ENCODE peak calls at places on chromosome 7, in five cellular contexts. One of them, this sample, is unnamed.
A peak's percentile ranks its signal among the peaks of the same experiment; 100 is the strongest.

GRCh38 chr7:129074361-129074871 is 19.5 kb upstream of the TNPO3 start:
- DNase-seq in cardiac fibroblast: no peak
- DNase-seq in right atrium auricular region: no peak
- DNase-seq in CD8-positive, alpha-beta T cell: no peak
- DNase-seq in H9: no peak
- DNase-seq in this sample: no peak

GRCh38 chr7:100694196-100694745 is at the start of gene GIGYF1:
- DNase-seq in cardiac fibroblast: peak; percentile 72
- DNase-seq in right atrium auricular region: no peak
- DNase-seq in CD8-positive, alpha-beta T cell: no peak
- DNase-seq in H9: peak; percentile 72
- DNase-seq in this sample: peak; percentile 61

GRCh38 chr7:13880789-13881188 is 108.7 kb downstream of the ETV1 start:
- DNase-seq in cardiac fibroblast: peak; percentile 35
- DNase-seq in right atrium auricular region: no peak
- DNase-seq in CD8-positive, alpha-beta T cell: no peak
- DNase-seq in H9: no peak
- DNase-seq in this sample: peak; percentile 44

GRCh38 chr7:111730476-111731300 is 168.4 kb upstream of the IMMP2L start:
- DNase-seq in cardiac fibroblast: peak; percentile 34
- DNase-seq in right atrium auricular region: no peak
- DNase-seq in CD8-positive, alpha-beta T cell: no peak
- DNase-seq in H9: no peak
- DNase-seq in this sample: peak; percentile 53

GRCh38 chr7:129163875-129164544 is 19.5 kb downstream of the TSPAN33 start:
- DNase-seq in cardiac fibroblast: peak; percentile 82
- DNase-seq in right atrium auricular region: no peak
- DNase-seq in CD8-positive, alpha-beta T cell: no peak
- DNase-seq in H9: no peak
- DNase-seq in this sample: peak; percentile 83

GRCh38 chr7:143239822-143240221 is 18.0 kb downstream of the TAS2R40 start:
- DNase-seq in cardiac fibroblast: peak; percentile 31
- DNase-seq in right atrium auricular region: no peak
- DNase-seq in CD8-positive, alpha-beta T cell: no peak
- DNase-seq in H9: no peak
- DNase-seq in this sample: peak; percentile 57

GRCh38 chr7:79820387-79820786 is 314.2 kb upstream of the GNAI1 start:
- DNase-seq in cardiac fibroblast: peak; percentile 90
- DNase-seq in right atrium auricular region: no peak
- DNase-seq in CD8-positive, alpha-beta T cell: no peak
- DNase-seq in H9: no peak
- DNase-seq in this sample: peak; percentile 89

GRCh38 chr7:53214463-53214862 is 179.0 kb downstream of the POM121L12 start:
- DNase-seq in cardiac fibroblast: no peak
- DNase-seq in right atrium auricular region: no peak
- DNase-seq in CD8-positive, alpha-beta T cell: no peak
- DNase-seq in H9: no peak
- DNase-seq in this sample: no peak

GRCh38 chr7:42227523-42227922 is 9.5 kb downstream of the GLI3 start:
- DNase-seq in cardiac fibroblast: no peak
- DNase-seq in right atrium auricular region: no peak
- DNase-seq in CD8-positive, alpha-beta T cell: no peak
- DNase-seq in H9: no peak
- DNase-seq in this sample: no peak

GRCh38 chr7:155590215-155591023 is 44.1 kb upstream of the CNPY1 start:
- DNase-seq in cardiac fibroblast: peak; percentile 63
- DNase-seq in right atrium auricular region: no peak
- DNase-seq in CD8-positive, alpha-beta T cell: no peak
- DNase-seq in H9: peak; percentile 71
- DNase-seq in this sample: peak; percentile 53

GRCh38 chr7:135685306-135686084 is 23.2 kb downstream of the STMP1 start:
- DNase-seq in cardiac fibroblast: no peak
- DNase-seq in right atrium auricular region: no peak
- DNase-seq in CD8-positive, alpha-beta T cell: no peak
- DNase-seq in H9: no peak
- DNase-seq in this sample: peak; percentile 37

GRCh38 chr7:102080371-102081243 is 206.1 kb upstream of the SH2B2 start:
- DNase-seq in cardiac fibroblast: peak; percentile 8
- DNase-seq in right atrium auricular region: no peak
- DNase-seq in CD8-positive, alpha-beta T cell: no peak
- DNase-seq in H9: no peak
- DNase-seq in this sample: no peak

GRCh38 chr7:127189074-127189473 is 63.7 kb downstream of the GRM8 start:
- DNase-seq in cardiac fibroblast: no peak
- DNase-seq in right atrium auricular region: no peak
- DNase-seq in CD8-positive, alpha-beta T cell: no peak
- DNase-seq in H9: no peak
- DNase-seq in this sample: no peak

GRCh38 chr7:107232568-107233090 is 63.8 kb downstream of the HBP1 start:
- DNase-seq in cardiac fibroblast: peak; percentile 23
- DNase-seq in right atrium auricular region: no peak
- DNase-seq in CD8-positive, alpha-beta T cell: no peak
- DNase-seq in H9: no peak
- DNase-seq in this sample: peak; percentile 10

GRCh38 chr7:6545398-6546126 is 5.7 kb downstream of the GRID2IP start:
- DNase-seq in cardiac fibroblast: no peak
- DNase-seq in right atrium auricular region: no peak
- DNase-seq in CD8-positive, alpha-beta T cell: no peak
- DNase-seq in H9: no peak
- DNase-seq in this sample: no peak

GRCh38 chr7:107119376-107120100 is 49.3 kb upstream of the HBP1 start:
- DNase-seq in cardiac fibroblast: no peak
- DNase-seq in right atrium auricular region: no peak
- DNase-seq in CD8-positive, alpha-beta T cell: no peak
- DNase-seq in H9: no peak
- DNase-seq in this sample: no peak

GRCh38 chr7:139773372-139773771 is 4.4 kb downstream of the HIPK2 start:
- DNase-seq in cardiac fibroblast: no peak
- DNase-seq in right atrium auricular region: no peak
- DNase-seq in CD8-positive, alpha-beta T cell: no peak
- DNase-seq in H9: no peak
- DNase-seq in this sample: no peak

GRCh38 chr7:154553711-154554265 is 449.1 kb downstream of the PAXIP1 start:
- DNase-seq in cardiac fibroblast: no peak
- DNase-seq in right atrium auricular region: no peak
- DNase-seq in CD8-positive, alpha-beta T cell: no peak
- DNase-seq in H9: no peak
- DNase-seq in this sample: no peak

GRCh38 chr7:141842904-141843303 is 1.6 kb upstream of the PRSS37 start:
- DNase-seq in cardiac fibroblast: no peak
- DNase-seq in right atrium auricular region: no peak
- DNase-seq in CD8-positive, alpha-beta T cell: no peak
- DNase-seq in H9: no peak
- DNase-seq in this sample: no peak

GRCh38 chr7:134778941-134779740 is at the start of gene CALD1:
- DNase-seq in cardiac fibroblast: peak; percentile 98
- DNase-seq in right atrium auricular region: peak; percentile 90
- DNase-seq in CD8-positive, alpha-beta T cell: no peak
- DNase-seq in H9: peak; percentile 95
- DNase-seq in this sample: peak; percentile 100

GRCh38 chr7:143015102-143015501 is 11.8 kb downstream of the OR9A2 start:
- DNase-seq in cardiac fibroblast: no peak
- DNase-seq in right atrium auricular region: no peak
- DNase-seq in CD8-positive, alpha-beta T cell: no peak
- DNase-seq in H9: no peak
- DNase-seq in this sample: no peak

GRCh38 chr7:114574384-114574783 is 159.8 kb downstream of the FOXP2 start:
- DNase-seq in cardiac fibroblast: peak; percentile 75
- DNase-seq in right atrium auricular region: no peak
- DNase-seq in CD8-positive, alpha-beta T cell: no peak
- DNase-seq in H9: no peak
- DNase-seq in this sample: peak; percentile 70

GRCh38 chr7:74289018-74289659 is at the start of gene CLIP2:
- DNase-seq in cardiac fibroblast: peak; percentile 88
- DNase-seq in right atrium auricular region: peak; percentile 73
- DNase-seq in CD8-positive, alpha-beta T cell: peak; percentile 59
- DNase-seq in H9: peak; percentile 83
- DNase-seq in this sample: peak; percentile 83

GRCh38 chr7:23393636-23394035 is 76.7 kb downstream of the IGF2BP3 start:
- DNase-seq in cardiac fibroblast: no peak
- DNase-seq in right atrium auricular region: no peak
- DNase-seq in CD8-positive, alpha-beta T cell: no peak
- DNase-seq in H9: no peak
- DNase-seq in this sample: no peak

DNA sequence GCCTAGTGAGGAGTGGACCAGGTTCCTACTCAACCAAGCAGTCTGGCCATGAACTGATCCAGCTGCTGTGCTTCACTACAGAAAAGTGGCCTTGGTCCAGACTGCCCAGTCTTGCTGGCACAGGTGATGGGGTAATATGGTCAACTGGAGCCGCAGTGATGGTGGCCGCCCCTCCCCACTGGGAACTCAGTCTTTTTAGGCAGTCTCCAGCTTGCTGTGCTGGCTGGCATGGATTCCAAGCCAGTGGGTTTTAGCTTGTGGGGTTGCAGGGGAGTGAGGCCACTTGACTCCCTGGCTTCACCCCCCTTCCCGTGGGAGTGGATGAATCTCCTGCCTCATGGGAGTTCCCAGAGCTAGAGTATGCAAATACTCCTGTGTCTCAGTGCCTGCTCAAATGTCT is 52.7 kb upstream of the CDK6 start:
- DNase-seq in cardiac fibroblast: no peak
- DNase-seq in right atrium auricular region: no peak
- DNase-seq in CD8-positive, alpha-beta T cell: no peak
- DNase-seq in H9: no peak
- DNase-seq in this sample: no peak
- TF ChIP-seq CTCF in cardiac fibroblast: no peak
- TF ChIP-seq CTCF in right atrium auricular region: no peak
- TF ChIP-seq CTCF in CD8-positive, alpha-beta T cell: no peak
- TF ChIP-seq CTCF in H9: no peak
- TF ChIP-seq CTCF in this sample: no peak

GRCh38 chr7:88402529-88402928 is 95.8 kb upstream of the STEAP4 start:
- DNase-seq in cardiac fibroblast: no peak
- DNase-seq in right atrium auricular region: no peak
- DNase-seq in CD8-positive, alpha-beta T cell: no peak
- DNase-seq in H9: no peak
- DNase-seq in this sample: no peak
- TF ChIP-seq CTCF in cardiac fibroblast: no peak
- TF ChIP-seq CTCF in right atrium auricular region: no peak
- TF ChIP-seq CTCF in CD8-positive, alpha-beta T cell: no peak
- TF ChIP-seq CTCF in H9: no peak
- TF ChIP-seq CTCF in this sample: no peak

GRCh38 chr7:4765776-4766490 is 9.5 kb upstream of the AP5Z1 start:
- DNase-seq in cardiac fibroblast: no peak
- DNase-seq in right atrium auricular region: no peak
- DNase-seq in CD8-positive, alpha-beta T cell: no peak
- DNase-seq in H9: peak; percentile 50
- DNase-seq in this sample: no peak
- TF ChIP-seq CTCF in cardiac fibroblast: peak; percentile 21
- TF ChIP-seq CTCF in right atrium auricular region: no peak
- TF ChIP-seq CTCF in CD8-positive, alpha-beta T cell: no peak
- TF ChIP-seq CTCF in H9: peak; percentile 68
- TF ChIP-seq CTCF in this sample: peak; percentile 34

DNA sequence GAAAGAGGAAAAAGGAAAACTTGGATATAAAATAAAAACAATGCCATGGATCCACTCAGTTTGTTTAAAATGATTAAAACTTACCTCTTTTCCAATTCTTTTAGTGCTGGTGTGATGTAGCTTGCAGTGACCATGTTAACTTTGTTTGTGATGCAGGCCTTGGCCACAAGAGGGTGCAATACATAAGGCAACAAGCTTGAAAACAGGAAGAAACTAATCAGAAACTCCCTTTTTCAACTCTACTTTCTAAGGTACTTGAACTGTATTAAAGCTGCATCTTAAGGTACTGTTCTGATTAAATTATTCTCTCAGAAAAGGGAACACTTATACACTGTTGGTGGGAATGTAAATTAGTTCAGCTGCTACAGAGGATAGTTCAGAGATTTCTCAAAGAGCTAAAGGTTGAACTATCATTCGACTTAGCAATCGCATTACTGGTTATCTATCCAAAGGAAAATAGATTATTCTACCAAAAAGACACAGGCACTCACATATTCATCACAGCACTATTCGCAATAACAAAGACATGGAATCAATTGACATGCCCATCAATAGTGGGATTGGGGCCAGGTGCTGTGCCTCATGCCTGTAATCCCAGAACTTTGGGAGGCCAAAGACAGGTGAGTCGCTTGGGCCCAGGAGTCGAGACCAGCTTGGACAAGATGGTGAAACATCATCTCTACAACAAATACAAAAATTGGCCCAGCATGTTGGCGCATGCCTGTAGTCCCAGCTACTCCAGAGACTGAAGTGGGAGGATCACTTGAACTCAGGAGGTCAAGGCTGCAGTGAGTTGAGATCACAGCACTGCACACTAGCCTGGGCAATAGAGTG is 50.9 kb downstream of the AASS start:
- DNase-seq in cardiac fibroblast: peak; percentile 90
- DNase-seq in right atrium auricular region: peak; percentile 72
- DNase-seq in CD8-positive, alpha-beta T cell: no peak
- DNase-seq in H9: peak; percentile 71
- DNase-seq in this sample: peak; percentile 90
- TF ChIP-seq CTCF in cardiac fibroblast: peak; percentile 92
- TF ChIP-seq CTCF in right atrium auricular region: peak; percentile 81
- TF ChIP-seq CTCF in CD8-positive, alpha-beta T cell: no peak
- TF ChIP-seq CTCF in H9: peak; percentile 90
- TF ChIP-seq CTCF in this sample: peak; percentile 99

GRCh38 chr7:20267482-20267881 is 50.3 kb upstream of the MACC1 start:
- DNase-seq in cardiac fibroblast: no peak
- DNase-seq in right atrium auricular region: no peak
- DNase-seq in CD8-positive, alpha-beta T cell: no peak
- DNase-seq in H9: peak; percentile 45
- DNase-seq in this sample: no peak
- TF ChIP-seq CTCF in cardiac fibroblast: no peak
- TF ChIP-seq CTCF in right atrium auricular region: no peak
- TF ChIP-seq CTCF in CD8-positive, alpha-beta T cell: no peak
- TF ChIP-seq CTCF in H9: peak; percentile 49
- TF ChIP-seq CTCF in this sample: no peak

DNA sequence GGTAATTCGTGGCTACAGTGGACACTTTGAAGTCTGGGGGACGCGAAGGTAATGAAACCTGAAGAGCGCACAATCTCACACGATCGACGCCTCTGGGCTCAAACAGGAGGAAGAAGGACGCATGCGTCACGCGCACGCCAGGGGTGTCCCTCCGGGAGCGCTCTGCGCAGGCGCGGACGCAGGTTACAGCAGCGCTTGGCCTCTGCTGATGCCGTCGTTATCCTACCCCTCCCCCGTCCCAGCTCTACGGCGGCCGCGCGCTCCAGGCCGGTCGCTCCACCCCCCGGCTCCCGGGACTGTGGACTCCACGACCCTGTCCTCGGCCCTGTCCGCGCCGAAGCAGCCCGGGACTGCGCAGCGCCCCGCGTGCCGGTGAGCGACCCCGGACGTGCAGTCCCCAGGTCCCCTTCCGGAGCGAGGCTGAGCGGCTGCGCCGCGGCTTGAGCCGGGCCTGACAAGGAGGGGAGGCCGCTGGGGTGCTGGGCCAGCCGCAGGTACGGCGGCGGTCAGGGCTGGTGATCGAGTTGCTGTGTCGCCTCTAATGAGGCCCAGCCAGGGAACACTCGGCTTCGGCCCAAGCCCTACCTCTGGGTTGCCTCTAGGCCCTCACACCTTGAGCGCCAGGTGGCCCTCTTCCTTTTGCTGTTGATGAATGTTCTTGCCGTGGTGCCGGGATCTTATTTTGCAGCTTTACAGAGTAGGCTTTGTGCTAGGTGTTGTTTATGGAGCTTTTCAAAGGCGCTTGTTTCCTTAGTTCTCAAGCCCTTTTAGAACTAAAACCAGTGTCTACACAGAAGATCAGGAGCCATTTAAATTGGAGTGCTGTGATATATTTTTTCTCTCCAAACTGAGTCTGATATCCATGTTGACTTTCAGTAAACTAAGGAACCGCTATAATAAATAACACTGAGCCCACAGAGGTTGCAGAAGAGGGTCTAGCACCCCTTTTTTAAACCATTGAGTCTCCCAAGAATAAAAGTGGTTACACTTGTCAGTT is at the start of gene TMEM106B:
- DNase-seq in cardiac fibroblast: peak; percentile 96
- DNase-seq in right atrium auricular region: peak; percentile 97
- DNase-seq in CD8-positive, alpha-beta T cell: peak; percentile 92
- DNase-seq in H9: peak; percentile 96
- DNase-seq in this sample: peak; percentile 95
- TF ChIP-seq CTCF in cardiac fibroblast: no peak
- TF ChIP-seq CTCF in right atrium auricular region: no peak
- TF ChIP-seq CTCF in CD8-positive, alpha-beta T cell: peak; percentile 19
- TF ChIP-seq CTCF in H9: peak; percentile 34
- TF ChIP-seq CTCF in this sample: no peak

This sample was measured in fibroblast of pulmonary artery.